ENCODE peak calls at places on chromosome 5, in four cellular contexts. Y is GM12878, Z is K562, R is HepG2. W is an unnamed sample.

GRCh38 chr5:61416010-61416409 is 84.0 kb downstream of the ZSWIM6 start:
- DNase-seq in Y (no peak), R (no peak), Z (no peak), W (no peak)

GRCh38 chr5:174356536-174356935 is 311.0 kb downstream of the NSG2 start:
- DNase-seq in Y (no peak), Z (no peak), R (no peak), W (no peak)

GRCh38 chr5:8491254-8491653 is 622.3 kb downstream of the MTRR start:
- DNase-seq in R (no peak), Z (no peak), Y (no peak), W (no peak)

GRCh38 chr5:96198673-96199072 is 234.4 kb downstream of the PCSK1 start:
- DNase-seq in Z (no peak), Y (no peak), R (no peak), W (no peak)

GRCh38 chr5:151093476-151093889 is 12.6 kb upstream of the TNIP1 start:
- DNase-seq in Z (no peak), Y (no peak), R (no peak), W (no peak)

GRCh38 chr5:122870219-122870856 is 24.9 kb downstream of the SNX24 start:
- DNase-seq in Y (no peak), R (no peak), Z (no peak), W (no peak)

GRCh38 chr5:181223041-181223728 is at the start of gene TRIM41:
- DNase-seq in Z (peak; percentile 83), R (peak; percentile 96), Y (peak; percentile 94), W (peak; percentile 99)

GRCh38 chr5:42750507-42750906 is 6.1 kb upstream of the CCDC152 start:
- DNase-seq in Y (no peak), Z (no peak), R (no peak), W (no peak)

GRCh38 chr5:38846379-38846967 is 661 bp downstream of the OSMR start:
- DNase-seq in Z (no peak), Y (no peak), R (peak; percentile 7), W (peak; percentile 12)

GRCh38 chr5:94977437-94977836 is 307.5 kb downstream of the MCTP1 start:
- DNase-seq in R (no peak), Y (no peak), Z (no peak), W (no peak)

GRCh38 chr5:77140350-77140749 is 53.3 kb upstream of the ZBED3 start:
- DNase-seq in Y (no peak), R (no peak), Z (no peak), W (no peak)

GRCh38 chr5:94197970-94198369 is 420.4 kb downstream of the KIAA0825 start:
- DNase-seq in Z (no peak), Y (no peak), R (no peak), W (no peak)

GRCh38 chr5:161687316-161687715 is 1.8 kb downstream of the GABRA6 start:
- DNase-seq in R (no peak), Z (no peak), Y (no peak), W (no peak)

GRCh38 chr5:66680804-66681203 is 84.6 kb downstream of the MAST4 start:
- DNase-seq in Y (no peak), Z (no peak), R (no peak), W (no peak)

GRCh38 chr5:172404746-172405145 is 49.6 kb downstream of the SH3PXD2B start:
- DNase-seq in Z (no peak), R (no peak), Y (no peak), W (no peak)

GRCh38 chr5:38878391-38879090 is 32.7 kb downstream of the OSMR start:
- DNase-seq in R (no peak), Z (no peak), Y (no peak), W (no peak)

GRCh38 chr5:80926979-80927656 is 33.0 kb upstream of the RASGRF2 start:
- DNase-seq in Z (no peak), R (no peak), Y (no peak), W (no peak)

GRCh38 chr5:31889131-31889561 is 250.2 kb downstream of the PDZD2 start:
- DNase-seq in Y (no peak), Z (no peak), R (no peak), W (no peak)

GRCh38 chr5:145484195-145484594 is 350.9 kb downstream of the PRELID2 start:
- DNase-seq in Z (no peak), Y (no peak), R (no peak), W (no peak)

GRCh38 chr5:126871441-126871840 is 94.5 kb downstream of the LMNB1 start:
- DNase-seq in Y (no peak), R (no peak), Z (no peak), W (no peak)

GRCh38 chr5:73422164-73422563 is 26.4 kb downstream of the FOXD1 start:
- DNase-seq in Z (no peak), R (no peak), Y (no peak), W (no peak)

GRCh38 chr5:180605554-180606214 is 14.4 kb upstream of the SCGB3A1 start:
- DNase-seq in R (peak; percentile 45), Y (peak; percentile 17), Z (peak; percentile 51), W (peak; percentile 78)

GRCh38 chr5:74389531-74390305 is 250.8 kb downstream of the ENC1 start:
- DNase-seq in R (no peak), Z (no peak), Y (no peak), W (no peak)

GRCh38 chr5:32172908-32173393 is 1.2 kb downstream of the GOLPH3 start:
- DNase-seq in Z (no peak), R (no peak), Y (no peak), W (no peak)

GRCh38 chr5:38738898-38739743 is 106.7 kb upstream of the OSMR start:
- DNase-seq in R (no peak), Z (no peak), Y (no peak), W (no peak)

GRCh38 chr5:67880358-67880810 is 335.2 kb upstream of the PIK3R1 start:
- DNase-seq in Y (no peak), Z (no peak), R (no peak), W (no peak)

GRCh38 chr5:40332945-40333344 is 346.8 kb upstream of the PTGER4 start:
- DNase-seq in R (no peak), Y (no peak), Z (no peak), W (no peak)

GRCh38 chr5:1414311-1415058 is 30.8 kb downstream of the SLC6A3 start:
- DNase-seq in Y (no peak), Z (peak; percentile 74), R (no peak), W (no peak)

GRCh38 chr5:73303139-73304079 is 130.4 kb downstream of the TMEM174 start:
- DNase-seq in Y (no peak), Z (no peak), R (no peak), W (peak; percentile 76)

GRCh38 chr5:116466740-116467139 is 107.9 kb downstream of the SEMA6A start:
- DNase-seq in Z (no peak), Y (no peak), R (no peak), W (no peak)

GRCh38 chr5:129400395-129400983 is 59.6 kb upstream of the ADAMTS19 start:
- DNase-seq in R (no peak), Y (no peak), Z (no peak), W (no peak)

GRCh38 chr5:159309689-159310433 is 20.4 kb downstream of the IL12B start:
- DNase-seq in R (no peak), Y (no peak), Z (no peak), W (no peak)

GRCh38 chr5:126686451-126687126 is 85.8 kb downstream of the PHAX start:
- DNase-seq in R (no peak), Z (no peak), Y (peak; percentile 15), W (no peak)

GRCh38 chr5:15097552-15097951 is 226.0 kb upstream of the ANKH start:
- DNase-seq in Z (no peak), R (no peak), Y (no peak), W (no peak)

GRCh38 chr5:135533794-135534193 is 2.0 kb downstream of the NEUROG1 start:
- DNase-seq in Y (no peak), R (no peak), Z (no peak), W (no peak)
- TF ChIP-seq TCF7 in Y (no peak), R (no peak), Z (no peak), W (no peak)

DNA sequence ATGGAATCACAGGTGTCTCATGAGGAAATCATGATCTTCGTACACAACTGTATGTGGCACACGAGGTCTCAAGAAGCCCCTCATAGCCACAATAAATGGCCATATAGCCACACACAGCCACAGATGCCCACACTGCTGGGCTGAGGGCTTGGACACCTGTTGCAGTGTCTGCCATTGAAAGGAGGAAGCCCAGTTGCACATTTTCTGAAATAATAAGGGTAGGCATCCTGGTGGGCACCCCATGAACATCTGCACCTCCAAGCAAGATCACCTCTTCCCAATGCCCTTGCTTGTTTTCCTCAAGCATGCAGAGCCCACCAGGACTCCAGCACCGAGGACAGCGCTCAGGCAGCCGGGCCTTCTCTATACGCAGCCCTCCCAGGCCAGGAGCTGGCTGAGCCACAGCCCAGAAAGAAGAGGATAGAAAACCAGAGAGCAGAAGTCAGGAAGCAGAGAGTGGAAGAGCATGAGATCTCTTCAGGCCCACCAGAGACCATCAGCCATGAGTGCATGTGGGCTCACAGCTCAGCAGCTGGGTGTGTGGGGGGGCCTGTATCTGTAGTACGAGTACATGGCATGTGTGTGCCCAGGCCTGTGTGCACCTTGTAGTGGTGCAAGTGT is 1.0 kb upstream of the ACSL6 start:
- DNase-seq in Y (no peak), R (peak; percentile 51), Z (peak; percentile 49), W (peak; percentile 84)
- TF ChIP-seq TCF7 in Y (no peak), R (no peak), Z (no peak), W (no peak)

GRCh38 chr5:56692359-56693219 is 122.8 kb upstream of the MAP3K1 start:
- DNase-seq in Y (peak; percentile 47), Z (no peak), R (no peak), W (no peak)

GRCh38 chr5:56686337-56687198 is 128.8 kb upstream of the MAP3K1 start:
- DNase-seq in Y (peak; percentile 46), Z (no peak), R (no peak), W (no peak)

GRCh38 chr5:56684159-56684558 is 131.2 kb upstream of the MAP3K1 start:
- DNase-seq in Z (no peak), R (no peak), Y (no peak), W (no peak)

GRCh38 chr5:56685503-56686217 is 129.7 kb upstream of the MAP3K1 start:
- DNase-seq in Z (no peak), Y (no peak), R (no peak), W (no peak)

DNA sequence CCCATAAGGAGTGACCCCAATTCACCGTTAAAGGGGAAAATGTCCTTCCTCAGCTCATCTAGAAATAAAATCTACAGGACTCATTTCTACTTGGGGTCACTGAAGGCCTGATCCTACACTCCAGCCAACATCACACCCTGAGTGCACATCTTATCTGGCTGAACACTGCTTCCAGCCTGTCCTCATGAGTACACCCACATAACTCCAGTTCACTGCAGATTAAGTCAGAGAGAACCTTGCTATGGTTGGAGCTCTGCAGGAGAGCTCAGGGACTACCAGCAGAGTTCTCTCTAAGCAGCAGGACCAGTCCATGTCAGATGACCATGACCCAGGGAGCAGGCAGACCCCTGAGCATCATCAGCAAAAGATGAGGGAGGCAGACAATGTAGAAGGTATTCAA is 126.9 kb upstream of the MAP3K1 start:
- DNase-seq in Z (no peak), R (no peak), Y (no peak), W (no peak)
- TF ChIP-seq TCF7 in Z (no peak), R (no peak), Y (no peak), W (no peak)

DNA sequence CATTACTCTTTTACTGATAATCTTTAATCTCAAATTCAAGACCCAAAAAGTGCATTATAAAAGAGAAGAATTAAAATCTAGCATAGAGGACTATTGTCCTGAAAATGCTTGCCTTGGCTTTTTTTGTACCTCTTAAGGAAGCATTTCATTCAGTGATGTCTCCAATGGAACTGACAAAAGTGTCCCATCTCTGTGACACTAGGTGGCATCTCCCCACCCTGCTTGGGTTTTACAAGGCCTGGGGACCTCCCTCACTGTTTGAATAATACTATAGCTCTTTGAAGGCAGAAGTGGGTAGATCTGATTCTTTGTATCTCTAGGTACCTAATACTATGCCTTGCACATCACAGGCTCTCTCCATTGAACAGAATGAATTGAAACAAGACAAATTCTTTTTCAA is 180.6 kb downstream of the EPB41L4A start:
- DNase-seq in Z (no peak), R (no peak), Y (no peak), W (no peak)
- TF ChIP-seq TCF7 in Z (no peak), R (no peak), Y (no peak), W (no peak)

GRCh38 chr5:134103998-134104612 is 10.4 kb upstream of the TCF7 start:
- DNase-seq in Y (no peak), Z (no peak), R (no peak), W (no peak)
- TF ChIP-seq TCF7 in Y (no peak), Z (no peak), R (no peak), W (no peak)

W was measured in WTC11.